ENCODE peak calls at places on chromosome 19, in six cellular contexts. One of them, this sample, is unnamed.

GRCh38 chr19:9934132-9934950 is 2.0 kb downstream of the OLFM2 start:
- DNase-seq in GM23338: peak; percentile 95
- DNase-seq in GM23248: peak; percentile 90
- DNase-seq in hepatocyte: peak; percentile 89
- DNase-seq in OCI-LY7: peak; percentile 86
- DNase-seq in neural progenitor cell: peak; percentile 91
- DNase-seq in this sample: peak; percentile 89

GRCh38 chr19:14715841-14716240 is 26.0 kb downstream of the ZNF333 start:
- DNase-seq in GM23338: no peak
- DNase-seq in GM23248: no peak
- DNase-seq in hepatocyte: no peak
- DNase-seq in OCI-LY7: no peak
- DNase-seq in neural progenitor cell: no peak
- DNase-seq in this sample: no peak

GRCh38 chr19:47658431-47659383 is 49.8 kb downstream of the BICRA start:
- DNase-seq in GM23338: no peak
- DNase-seq in GM23248: no peak
- DNase-seq in hepatocyte: peak; percentile 67
- DNase-seq in OCI-LY7: no peak
- DNase-seq in neural progenitor cell: no peak
- DNase-seq in this sample: no peak

GRCh38 chr19:18746393-18747167 is 44.5 kb downstream of the COMP start:
- DNase-seq in GM23338: peak; percentile 55
- DNase-seq in GM23248: no peak
- DNase-seq in hepatocyte: no peak
- DNase-seq in OCI-LY7: no peak
- DNase-seq in neural progenitor cell: peak; percentile 11
- DNase-seq in this sample: no peak

GRCh38 chr19:24140099-24140498 is 53.1 kb downstream of the ZNF254 start:
- DNase-seq in GM23338: no peak
- DNase-seq in GM23248: peak; percentile 40
- DNase-seq in hepatocyte: peak; percentile 45
- DNase-seq in OCI-LY7: no peak
- DNase-seq in neural progenitor cell: no peak
- DNase-seq in this sample: peak; percentile 89

GRCh38 chr19:47891923-47892666 is 6.0 kb upstream of the SULT2A1 start:
- DNase-seq in GM23338: peak; percentile 15
- DNase-seq in GM23248: no peak
- DNase-seq in hepatocyte: peak; percentile 92
- DNase-seq in OCI-LY7: no peak
- DNase-seq in neural progenitor cell: peak; percentile 77
- DNase-seq in this sample: no peak

GRCh38 chr19:19342086-19343015 is 21.7 kb downstream of the MAU2 start:
- DNase-seq in GM23338: peak; percentile 89
- DNase-seq in GM23248: peak; percentile 56
- DNase-seq in hepatocyte: peak; percentile 84
- DNase-seq in OCI-LY7: peak; percentile 57
- DNase-seq in neural progenitor cell: peak; percentile 83
- DNase-seq in this sample: peak; percentile 64

GRCh38 chr19:17205237-17206140 is 9.7 kb upstream of the USE1 start:
- DNase-seq in GM23338: peak; percentile 90
- DNase-seq in GM23248: peak; percentile 69
- DNase-seq in hepatocyte: peak; percentile 77
- DNase-seq in OCI-LY7: peak; percentile 65
- DNase-seq in neural progenitor cell: peak; percentile 75
- DNase-seq in this sample: peak; percentile 64

GRCh38 chr19:6772028-6772865 is at the start of gene VAV1:
- DNase-seq in GM23338: peak; percentile 36
- DNase-seq in GM23248: no peak
- DNase-seq in hepatocyte: no peak
- DNase-seq in OCI-LY7: peak; percentile 95
- DNase-seq in neural progenitor cell: no peak
- DNase-seq in this sample: no peak

GRCh38 chr19:55601127-55601526 is 1.0 kb downstream of the ZNF524 start:
- DNase-seq in GM23338: no peak
- DNase-seq in GM23248: no peak
- DNase-seq in hepatocyte: no peak
- DNase-seq in OCI-LY7: no peak
- DNase-seq in neural progenitor cell: no peak
- DNase-seq in this sample: no peak

GRCh38 chr19:50387176-50387867 is 3.2 kb downstream of the POLD1 start:
- DNase-seq in GM23338: no peak
- DNase-seq in GM23248: peak; percentile 72
- DNase-seq in hepatocyte: no peak
- DNase-seq in OCI-LY7: no peak
- DNase-seq in neural progenitor cell: no peak
- DNase-seq in this sample: no peak

GRCh38 chr19:20278342-20278741 is 111.3 kb downstream of the ZNF486 start:
- DNase-seq in GM23338: peak; percentile 90
- DNase-seq in GM23248: peak; percentile 71
- DNase-seq in hepatocyte: peak; percentile 39
- DNase-seq in OCI-LY7: no peak
- DNase-seq in neural progenitor cell: peak; percentile 60
- DNase-seq in this sample: no peak

GRCh38 chr19:30696514-30696913 is 324.3 kb downstream of the ZNF536 start:
- DNase-seq in GM23338: peak; percentile 85
- DNase-seq in GM23248: no peak
- DNase-seq in hepatocyte: peak; percentile 69
- DNase-seq in OCI-LY7: peak; percentile 10
- DNase-seq in neural progenitor cell: peak; percentile 75
- DNase-seq in this sample: no peak

GRCh38 chr19:19444694-19445155 is 39.2 kb downstream of the GATAD2A start:
- DNase-seq in GM23338: no peak
- DNase-seq in GM23248: peak; percentile 60
- DNase-seq in hepatocyte: no peak
- DNase-seq in OCI-LY7: peak; percentile 51
- DNase-seq in neural progenitor cell: no peak
- DNase-seq in this sample: peak; percentile 33

GRCh38 chr19:19643158-19644053 is at the start of gene GMIP:
- DNase-seq in GM23338: peak; percentile 93
- DNase-seq in GM23248: peak; percentile 71
- DNase-seq in hepatocyte: peak; percentile 85
- DNase-seq in OCI-LY7: peak; percentile 85
- DNase-seq in neural progenitor cell: peak; percentile 88
- DNase-seq in this sample: peak; percentile 68

GRCh38 chr19:1019980-1020867 is 699 bp downstream of the TMEM259 start:
- DNase-seq in GM23338: peak; percentile 33
- DNase-seq in GM23248: no peak
- DNase-seq in hepatocyte: no peak
- DNase-seq in OCI-LY7: peak; percentile 70
- DNase-seq in neural progenitor cell: peak; percentile 43
- DNase-seq in this sample: no peak
- TF ChIP-seq EZH2phosphoT487 in GM23338: no peak
- TF ChIP-seq EZH2phosphoT487 in GM23248: no peak
- TF ChIP-seq EZH2phosphoT487 in hepatocyte: no peak
- TF ChIP-seq EZH2phosphoT487 in OCI-LY7: no peak
- TF ChIP-seq EZH2phosphoT487 in neural progenitor cell: no peak
- TF ChIP-seq EZH2phosphoT487 in this sample: no peak

GRCh38 chr19:11598746-11599145 is 1.5 kb downstream of the ZNF627 start:
- DNase-seq in GM23338: no peak
- DNase-seq in GM23248: no peak
- DNase-seq in hepatocyte: no peak
- DNase-seq in OCI-LY7: no peak
- DNase-seq in neural progenitor cell: no peak
- DNase-seq in this sample: no peak

GRCh38 chr19:11594084-11594483 is 3.2 kb upstream of the ZNF627 start:
- DNase-seq in GM23338: no peak
- DNase-seq in GM23248: no peak
- DNase-seq in hepatocyte: no peak
- DNase-seq in OCI-LY7: no peak
- DNase-seq in neural progenitor cell: no peak
- DNase-seq in this sample: no peak

GRCh38 chr19:11598103-11598483 is 810 bp downstream of the ZNF627 start:
- DNase-seq in GM23338: no peak
- DNase-seq in GM23248: no peak
- DNase-seq in hepatocyte: no peak
- DNase-seq in OCI-LY7: no peak
- DNase-seq in neural progenitor cell: no peak
- DNase-seq in this sample: no peak

GRCh38 chr19:11597202-11598102 is at the start of gene ZNF627:
- DNase-seq in GM23338: peak; percentile 100
- DNase-seq in GM23248: peak; percentile 99
- DNase-seq in hepatocyte: peak; percentile 100
- DNase-seq in OCI-LY7: peak; percentile 99
- DNase-seq in neural progenitor cell: peak; percentile 100
- DNase-seq in this sample: peak; percentile 99

DNA sequence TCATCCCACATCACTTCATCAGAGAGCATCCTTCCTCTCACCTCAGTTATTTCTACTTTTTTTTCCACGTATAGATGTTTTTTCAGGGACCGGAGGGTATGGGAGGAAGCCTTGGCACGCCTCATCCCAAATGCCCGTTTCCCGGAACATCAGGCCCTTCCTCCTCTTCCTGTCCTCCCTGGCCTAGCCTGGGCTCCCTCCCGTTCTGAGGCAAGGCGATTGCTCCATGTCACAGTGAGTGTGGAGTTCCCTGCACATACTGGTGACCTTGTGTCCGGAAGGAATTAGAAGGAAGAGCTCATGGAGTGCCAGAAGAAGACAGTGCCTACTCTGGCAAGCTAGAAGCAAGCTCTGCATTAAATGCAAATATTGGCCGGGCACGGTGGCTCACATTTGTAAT is 1.1 kb upstream of the ZNF627 start:
- DNase-seq in GM23338: no peak
- DNase-seq in GM23248: no peak
- DNase-seq in hepatocyte: no peak
- DNase-seq in OCI-LY7: no peak
- DNase-seq in neural progenitor cell: no peak
- DNase-seq in this sample: no peak
- H2AFZ ChIP-seq in GM23338: no peak overlapping the region
- H2AFZ ChIP-seq in GM23248: no peak overlapping the region
- H2AFZ ChIP-seq in hepatocyte: no peak overlapping the region
- H2AFZ ChIP-seq in OCI-LY7: no peak overlapping the region
- H2AFZ ChIP-seq in neural progenitor cell: no peak overlapping the region
- H2AFZ ChIP-seq in this sample: no peak overlapping the region

GRCh38 chr19:33217881-33218280 is 7.8 kb downstream of the SLC7A10 start:
- DNase-seq in GM23338: no peak
- DNase-seq in GM23248: no peak
- DNase-seq in hepatocyte: no peak
- DNase-seq in OCI-LY7: no peak
- DNase-seq in neural progenitor cell: peak; percentile 36
- DNase-seq in this sample: no peak
- H3K4me2 ChIP-seq in GM23338: no peak overlapping the region
- H3K4me2 ChIP-seq in GM23248: no peak overlapping the region
- H3K4me2 ChIP-seq in hepatocyte: no peak overlapping the region
- H3K4me2 ChIP-seq in OCI-LY7: no peak overlapping the region
- H3K4me2 ChIP-seq in neural progenitor cell: peak overlapping the region; percentile 47
- H3K4me2 ChIP-seq in this sample: no peak overlapping the region

DNA sequence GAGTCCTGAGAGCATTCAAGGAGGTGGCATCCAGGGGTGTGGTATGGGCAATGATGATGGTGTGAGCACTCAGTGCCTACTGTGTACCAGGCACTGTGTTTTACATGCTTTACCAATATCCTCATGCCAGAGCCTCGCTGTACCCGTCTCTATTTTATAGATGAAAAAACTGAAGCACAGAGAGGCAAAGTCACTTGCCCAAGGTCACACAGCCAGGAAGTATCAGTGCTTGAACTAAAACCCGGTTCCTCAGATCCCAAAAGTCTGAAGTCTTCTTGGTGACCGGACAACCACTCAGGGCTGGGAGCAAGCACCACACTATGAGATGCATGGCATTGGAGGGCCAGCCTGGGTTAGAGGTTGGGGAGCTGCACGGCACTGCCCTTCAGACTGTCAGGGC is 84.1 kb downstream of the CHST8 start:
- DNase-seq in GM23338: no peak
- DNase-seq in GM23248: no peak
- DNase-seq in hepatocyte: no peak
- DNase-seq in OCI-LY7: no peak
- DNase-seq in neural progenitor cell: no peak
- DNase-seq in this sample: no peak
- TF ChIP-seq EZH2phosphoT487 in GM23338: no peak
- TF ChIP-seq EZH2phosphoT487 in GM23248: no peak
- TF ChIP-seq EZH2phosphoT487 in hepatocyte: no peak
- TF ChIP-seq EZH2phosphoT487 in OCI-LY7: no peak
- TF ChIP-seq EZH2phosphoT487 in neural progenitor cell: no peak
- TF ChIP-seq EZH2phosphoT487 in this sample: no peak

DNA sequence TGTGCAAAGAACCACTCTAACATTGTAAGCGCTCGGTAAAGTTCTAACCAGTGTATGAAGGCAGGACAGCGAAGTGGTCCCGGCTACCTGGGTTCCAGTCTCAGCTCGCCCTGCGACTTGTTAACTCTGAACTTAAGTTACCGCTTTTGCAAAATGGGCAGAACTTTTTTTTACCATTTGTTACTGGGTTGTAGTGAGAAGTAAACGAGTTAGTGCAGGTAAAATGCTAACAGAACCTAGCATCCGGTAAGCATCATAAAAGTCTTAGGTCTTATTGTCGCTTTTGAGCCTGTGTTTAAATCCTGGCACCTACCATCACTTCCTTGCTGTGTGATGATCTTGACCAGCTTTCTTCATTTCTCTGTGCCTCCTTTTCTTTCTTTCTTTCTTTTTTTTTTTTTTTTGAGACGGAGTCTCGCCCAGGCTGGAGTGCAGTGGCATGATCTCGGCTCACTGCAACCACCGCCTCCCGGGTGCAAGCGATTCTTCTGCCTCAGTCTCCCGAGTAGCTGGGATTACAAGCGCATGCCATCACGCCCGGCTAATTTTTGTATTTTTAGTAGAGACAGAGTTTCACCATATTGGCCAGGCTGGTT is 734 bp upstream of the TRMT1 start:
- DNase-seq in GM23338: no peak
- DNase-seq in GM23248: peak; percentile 24
- DNase-seq in hepatocyte: no peak
- DNase-seq in OCI-LY7: no peak
- DNase-seq in neural progenitor cell: no peak
- DNase-seq in this sample: no peak
- H2AFZ ChIP-seq in GM23338: no peak overlapping the region
- H2AFZ ChIP-seq in GM23248: peak overlapping the region; percentile 82
- H2AFZ ChIP-seq in hepatocyte: peak overlapping the region; percentile 81
- H2AFZ ChIP-seq in OCI-LY7: peak overlapping the region; percentile 58
- H2AFZ ChIP-seq in neural progenitor cell: peak overlapping the region; percentile 35
- H2AFZ ChIP-seq in this sample: peak overlapping the region; percentile 82

GRCh38 chr19:35214766-35215422 is 13.6 kb downstream of the FAM187B start:
- DNase-seq in GM23338: no peak
- DNase-seq in GM23248: no peak
- DNase-seq in hepatocyte: no peak
- DNase-seq in OCI-LY7: no peak
- DNase-seq in neural progenitor cell: no peak
- DNase-seq in this sample: no peak
- H3K4me2 ChIP-seq in GM23338: no peak overlapping the region
- H3K4me2 ChIP-seq in GM23248: no peak overlapping the region
- H3K4me2 ChIP-seq in hepatocyte: no peak overlapping the region
- H3K4me2 ChIP-seq in OCI-LY7: peak overlapping the region; percentile 88
- H3K4me2 ChIP-seq in neural progenitor cell: no peak overlapping the region
- H3K4me2 ChIP-seq in this sample: no peak overlapping the region

GRCh38 chr19:3365093-3365446 is 1.3 kb upstream of the NFIC start:
- DNase-seq in GM23338: no peak
- DNase-seq in GM23248: no peak
- DNase-seq in hepatocyte: no peak
- DNase-seq in OCI-LY7: no peak
- DNase-seq in neural progenitor cell: no peak
- DNase-seq in this sample: no peak

GRCh38 chr19:3362217-3362907 is 4.0 kb upstream of the NFIC start:
- DNase-seq in GM23338: no peak
- DNase-seq in GM23248: no peak
- DNase-seq in hepatocyte: no peak
- DNase-seq in OCI-LY7: no peak
- DNase-seq in neural progenitor cell: no peak
- DNase-seq in this sample: no peak

GRCh38 chr19:3364501-3364858 is 1.9 kb upstream of the NFIC start:
- DNase-seq in GM23338: no peak
- DNase-seq in GM23248: no peak
- DNase-seq in hepatocyte: no peak
- DNase-seq in OCI-LY7: no peak
- DNase-seq in neural progenitor cell: no peak
- DNase-seq in this sample: no peak

GRCh38 chr19:3365447-3366103 is 808 bp upstream of the NFIC start:
- DNase-seq in GM23338: no peak
- DNase-seq in GM23248: peak; percentile 86
- DNase-seq in hepatocyte: no peak
- DNase-seq in OCI-LY7: no peak
- DNase-seq in neural progenitor cell: no peak
- DNase-seq in this sample: peak; percentile 52

GRCh38 chr19:3363841-3364500 is 2.4 kb upstream of the NFIC start:
- DNase-seq in GM23338: no peak
- DNase-seq in GM23248: no peak
- DNase-seq in hepatocyte: no peak
- DNase-seq in OCI-LY7: no peak
- DNase-seq in neural progenitor cell: no peak
- DNase-seq in this sample: no peak
- TF ChIP-seq EZH2phosphoT487 in GM23338: no peak
- TF ChIP-seq EZH2phosphoT487 in GM23248: no peak
- TF ChIP-seq EZH2phosphoT487 in hepatocyte: no peak
- TF ChIP-seq EZH2phosphoT487 in OCI-LY7: no peak
- TF ChIP-seq EZH2phosphoT487 in neural progenitor cell: peak; percentile 64
- TF ChIP-seq EZH2phosphoT487 in this sample: no peak

This sample was measured in PC-3.